ENCODE peak calls at places on chromosomes 7 and 10, in five cellular contexts. V, Z, J, W and Y are unnamed samples.

GRCh38 chr10:99426689-99427088 is 3.7 kb downstream of the GOT1 start:
- DNase-seq in V (no peak), Z (no peak), J (no peak), W (no peak), Y (no peak)

GRCh38 chr10:52256832-52257691 is 57.0 kb upstream of the DKK1 start:
- DNase-seq in V (no peak), Z (peak; percentile 72), J (no peak), W (peak; percentile 35), Y (no peak)

GRCh38 chr10:78777466-78778256 is 291.1 kb upstream of the ZMIZ1 start:
- DNase-seq in V (no peak), Z (peak; percentile 71), J (no peak), W (no peak), Y (no peak)

GRCh38 chr7:16399265-16399801 is 22.0 kb downstream of the CRPPA start:
- DNase-seq in V (no peak), Z (no peak), J (no peak), W (no peak), Y (no peak)

GRCh38 chr10:44966816-44967509 is 7.4 kb downstream of the RASSF4 start:
- DNase-seq in V (no peak), Z (no peak), J (no peak), W (no peak), Y (no peak)

GRCh38 chr10:94546058-94546595 is 539 bp downstream of the HELLS start:
- DNase-seq in V (no peak), Z (peak; percentile 18), J (no peak), W (no peak), Y (peak; percentile 40)

GRCh38 chr10:44995914-44996633 is 4.6 kb upstream of the ZNF22 start:
- DNase-seq in V (no peak), Z (no peak), J (no peak), W (peak; percentile 36), Y (no peak)

GRCh38 chr10:70255329-70256299 is 22.4 kb upstream of the PPA1 start:
- DNase-seq in V (peak; percentile 26), Z (peak; percentile 65), J (no peak), W (peak; percentile 88), Y (peak; percentile 87)

GRCh38 chr7:15783971-15784693 is 97.6 kb upstream of the MEOX2 start:
- DNase-seq in V (no peak), Z (no peak), J (no peak), W (no peak), Y (peak; percentile 26)

GRCh38 chr10:70907619-70908425 is 19.5 kb upstream of the PCBD1 start:
- DNase-seq in V (no peak), Z (no peak), J (no peak), W (no peak), Y (no peak)

GRCh38 chr7:95859434-95859833 is 87.1 kb downstream of the DYNC1I1 start:
- DNase-seq in V (no peak), Z (peak; percentile 31), J (no peak), W (peak; percentile 3), Y (no peak)

GRCh38 chr7:129990403-129991192 is 37.8 kb upstream of the UBE2H start:
- DNase-seq in V (no peak), Z (no peak), J (no peak), W (no peak), Y (no peak)

GRCh38 chr10:109721401-109722028 is 201.8 kb downstream of the XPNPEP1 start:
- DNase-seq in V (no peak), Z (no peak), J (no peak), W (no peak), Y (no peak)

GRCh38 chr10:106402455-106402854 is 762.1 kb downstream of the SORCS1 start:
- DNase-seq in V (no peak), Z (no peak), J (no peak), W (no peak), Y (no peak)

GRCh38 chr10:30359373-30360206 is 10.5 kb upstream of the MTPAP start:
- DNase-seq in V (peak; percentile 59), Z (peak; percentile 56), J (peak; percentile 61), W (peak; percentile 55), Y (peak; percentile 32)

GRCh38 chr7:113099284-113099919 is 12.8 kb upstream of the GPR85 start:
- DNase-seq in V (no peak), Z (peak; percentile 40), J (no peak), W (peak; percentile 38), Y (no peak)

GRCh38 chr10:12221323-12222298 is 25.6 kb downstream of the CDC123 start:
- DNase-seq in V (no peak), Z (peak; percentile 29), J (no peak), W (peak; percentile 33), Y (no peak)

GRCh38 chr10:4281207-4281825 is 496.3 kb upstream of the KLF6 start:
- DNase-seq in V (no peak), Z (peak; percentile 54), J (no peak), W (no peak), Y (no peak)

GRCh38 chr10:4280481-4281206 is 495.6 kb upstream of the KLF6 start:
- DNase-seq in V (no peak), Z (peak; percentile 82), J (no peak), W (peak; percentile 8), Y (no peak)

GRCh38 chr10:4278161-4278560 is 493.2 kb upstream of the KLF6 start:
- DNase-seq in V (no peak), Z (no peak), J (no peak), W (no peak), Y (no peak)

GRCh38 chr10:4282496-4282895 is 497.5 kb upstream of the KLF6 start:
- DNase-seq in V (no peak), Z (no peak), J (no peak), W (no peak), Y (no peak)

DNA sequence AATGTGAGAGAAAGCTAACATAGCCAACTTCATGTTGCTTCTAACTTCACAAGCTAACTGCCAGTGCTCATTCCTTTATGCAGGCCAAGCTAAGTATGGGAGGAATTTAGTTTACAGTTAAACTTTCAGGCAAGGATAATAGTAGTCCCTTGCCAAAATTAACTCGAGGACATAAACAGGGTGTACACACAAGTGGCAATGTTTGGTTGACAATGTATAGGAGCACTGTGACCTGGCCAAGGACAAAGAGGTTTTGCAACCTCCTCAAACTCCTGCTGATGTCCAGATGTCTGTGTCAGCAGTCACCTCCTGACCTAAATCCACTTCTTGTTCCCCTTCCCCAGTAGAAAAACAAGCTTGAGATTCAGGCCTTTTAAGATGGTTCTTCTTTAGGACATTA is 494.6 kb upstream of the KLF6 start:
- DNase-seq in V (no peak), Z (no peak), J (no peak), W (no peak), Y (no peak)
- H3K4me1 ChIP-seq in V (no peaks in the 10 kb centered on the region), Z (peaks cover 29% of the 10 kb centered on the region), J (peaks cover 3% of the 10 kb centered on the region), W (peaks cover 23% of the 10 kb centered on the region), Y (no peaks in the 10 kb centered on the region)

GRCh38 chr10:84360634-84361365 is 32.4 kb downstream of the CCSER2 start:
- DNase-seq in V (no peak), Z (no peak), J (no peak), W (no peak), Y (no peak)
- H3K4me3 ChIP-seq in V (no peak overlapping the region), Z (no peak overlapping the region), J (no peak overlapping the region), W (no peak overlapping the region), Y (no peak overlapping the region)

GRCh38 chr7:157751951-157752673 is 415.3 kb downstream of the DNAJB6 start:
- DNase-seq in V (no peak), Z (no peak), J (no peak), W (no peak), Y (no peak)

GRCh38 chr7:157754416-157754790 is 417.6 kb downstream of the DNAJB6 start:
- DNase-seq in V (no peak), Z (no peak), J (no peak), W (no peak), Y (no peak)

GRCh38 chr7:157755741-157756140 is 418.9 kb downstream of the DNAJB6 start:
- DNase-seq in V (no peak), Z (no peak), J (no peak), W (no peak), Y (no peak)

GRCh38 chr7:157752832-157753291 is 416.1 kb downstream of the DNAJB6 start:
- DNase-seq in V (no peak), Z (no peak), J (no peak), W (no peak), Y (no peak)

DNA sequence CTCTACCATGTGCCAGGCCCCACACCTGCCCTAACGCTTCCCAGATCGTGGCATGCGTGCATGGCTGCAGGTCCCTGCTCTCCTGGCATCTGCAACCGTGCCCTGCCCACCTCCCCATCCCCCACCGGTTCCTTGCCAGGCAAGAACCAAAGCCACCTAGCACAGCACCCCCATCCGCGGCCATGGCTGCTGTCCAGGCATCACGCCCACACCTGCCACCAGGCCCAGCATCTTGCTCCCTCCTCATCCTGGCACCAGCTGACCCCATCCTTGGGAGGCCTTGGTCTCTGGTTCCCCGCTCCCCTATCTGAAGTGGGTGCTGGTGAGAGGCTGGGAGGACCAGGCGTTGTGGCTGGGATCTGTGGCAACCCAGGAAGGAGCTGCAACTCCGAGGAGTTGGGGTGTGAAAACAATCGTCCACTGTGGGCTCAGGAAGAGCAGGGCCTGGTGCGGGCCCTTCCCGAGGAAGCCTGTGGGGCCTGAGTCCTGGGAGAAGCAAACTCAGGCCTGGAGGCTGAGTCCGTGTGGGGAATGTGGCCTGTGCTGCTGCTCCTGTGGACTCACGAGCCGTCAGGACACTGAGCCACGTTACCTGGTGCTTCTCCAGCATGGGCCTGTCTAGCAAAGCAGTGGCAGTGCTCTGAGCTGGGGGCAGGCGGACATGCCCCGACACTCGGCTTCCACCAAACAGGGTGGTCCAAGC is 417.1 kb downstream of the DNAJB6 start:
- DNase-seq in V (no peak), Z (no peak), J (no peak), W (no peak), Y (no peak)
- H3K9me3 ChIP-seq in V (no peaks in the 10 kb centered on the region), Z (no peaks in the 10 kb centered on the region), J (no peaks in the 10 kb centered on the region), W (no peaks in the 10 kb centered on the region), Y (no peaks in the 10 kb centered on the region)

GRCh38 chr7:71285614-71286013 is 153.7 kb downstream of the GALNT17 start:
- DNase-seq in V (no peak), Z (no peak), J (no peak), W (no peak), Y (no peak)

GRCh38 chr7:71283802-71284201 is 151.9 kb downstream of the GALNT17 start:
- DNase-seq in V (no peak), Z (no peak), J (no peak), W (no peak), Y (no peak)

GRCh38 chr7:71290382-71290781 is 158.4 kb downstream of the GALNT17 start:
- DNase-seq in V (no peak), Z (no peak), J (no peak), W (no peak), Y (no peak)

GRCh38 chr7:71286924-71287323 is 155.0 kb downstream of the GALNT17 start:
- DNase-seq in V (no peak), Z (no peak), J (no peak), W (no peak), Y (no peak)

GRCh38 chr7:71286336-71286735 is 154.4 kb downstream of the GALNT17 start:
- DNase-seq in V (no peak), Z (no peak), J (no peak), W (no peak), Y (no peak)
- H3K4me1 ChIP-seq in V (no peaks in the 10 kb centered on the region), Z (no peaks in the 10 kb centered on the region), J (peaks cover 13% of the 10 kb centered on the region), W (no peaks in the 10 kb centered on the region), Y (no peaks in the 10 kb centered on the region)

DNA sequence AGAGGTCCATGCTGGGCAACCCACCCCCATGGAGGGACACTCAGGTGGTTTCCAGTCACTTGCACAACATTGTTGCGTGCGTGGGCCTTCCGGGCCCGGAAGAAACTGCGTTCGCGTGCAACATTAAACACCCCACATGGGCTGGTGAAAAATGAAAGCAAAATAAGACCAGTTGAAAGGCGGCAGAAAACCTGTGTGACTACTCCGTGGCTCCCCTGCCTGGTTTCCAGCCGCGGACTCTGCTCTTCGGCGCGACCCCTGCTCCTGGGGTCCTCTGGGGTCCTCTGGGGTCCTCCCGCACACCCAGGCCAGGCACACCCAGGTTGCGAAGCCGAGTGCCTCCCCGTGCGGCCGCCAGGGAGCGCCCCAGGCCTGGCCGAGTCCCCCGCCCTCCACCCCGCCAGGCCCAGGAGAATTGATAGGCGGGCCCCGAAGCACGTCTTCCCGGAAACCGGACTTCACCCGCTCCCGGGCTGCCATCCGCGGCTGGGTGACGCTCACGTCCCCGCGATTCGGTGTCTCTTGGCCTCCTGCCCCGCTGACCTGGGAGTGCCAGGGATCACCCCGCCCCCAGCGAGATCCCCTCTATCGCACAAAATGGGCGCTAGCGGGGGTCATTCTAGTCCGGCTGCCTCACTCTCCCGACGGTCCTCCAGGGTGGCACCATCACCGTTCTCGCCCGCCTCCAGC is 1.9 kb upstream of the SH2D4B start:
- DNase-seq in V (peak; percentile 78), Z (no peak), J (no peak), W (peak; percentile 80), Y (no peak)
- H3K4me3 ChIP-seq in V (peak overlapping the region; percentile 62), Z (no peak overlapping the region), J (no peak overlapping the region), W (peak overlapping the region; percentile 67), Y (no peak overlapping the region)